ENCODE peak calls at places on chromosome 14, in seven cellular contexts. S, C, K, M, B, Y and T are unnamed samples.

GRCh38 chr14:52013984-52014600 is 24.7 kb downstream of the RTRAF start:
- DNase-seq in S (no peak), C (no peak), K (peak), M (no peak), B (no peak), Y (no peak), T (no peak)

GRCh38 chr14:45743884-45744283 is 490.9 kb upstream of the MIS18BP1 start:
- DNase-seq in S (no peak), C (no peak), K (no peak), M (no peak), B (no peak), Y (no peak), T (no peak)

GRCh38 chr14:48690349-48690748 is 895.8 kb downstream of the RPS29 start:
- DNase-seq in S (no peak), C (no peak), K (no peak), M (no peak), B (no peak), Y (no peak), T (no peak)

GRCh38 chr14:103961928-103962578 is 19.7 kb upstream of the RD3L start:
- DNase-seq in S (no peak), C (no peak), K (no peak), M (no peak), B (no peak), Y (peak), T (no peak)

GRCh38 chr14:53601409-53601808 is 355.2 kb downstream of the BMP4 start:
- DNase-seq in S (no peak), C (no peak), K (no peak), M (no peak), B (no peak), Y (peak), T (no peak)

GRCh38 chr14:20687362-20688166 is 1.0 kb upstream of the ANG start:
- DNase-seq in S (no peak), C (no peak), K (no peak), M (peak), B (no peak), Y (no peak), T (no peak)

GRCh38 chr14:39035336-39035735 is 67.7 kb downstream of the SEC23A start:
- DNase-seq in S (no peak), C (no peak), K (no peak), M (no peak), B (no peak), Y (no peak), T (no peak)

GRCh38 chr14:102737402-102738372 is 39.6 kb upstream of the TRAF3 start:
- DNase-seq in S (no peak), C (no peak), K (no peak), M (no peak), B (no peak), Y (no peak), T (no peak)

GRCh38 chr14:99157676-99158075 is 114.3 kb downstream of the BCL11B start:
- DNase-seq in S (no peak), C (no peak), K (no peak), M (no peak), B (no peak), Y (no peak), T (no peak)

GRCh38 chr14:56797003-56797568 is 13.2 kb downstream of the OTX2 start:
- DNase-seq in S (no peak), C (no peak), K (no peak), M (no peak), B (no peak), Y (no peak), T (no peak)

GRCh38 chr14:92473261-92473946 is 40.2 kb upstream of the RIN3 start:
- DNase-seq in S (peak), C (no peak), K (no peak), M (no peak), B (no peak), Y (peak), T (no peak)

GRCh38 chr14:91947196-91948184 is at the start of gene FBLN5:
- DNase-seq in S (peak), C (peak), K (peak), M (peak), B (peak), Y (peak), T (no peak)

GRCh38 chr14:54194501-54194900 is 202.3 kb upstream of the CDKN3 start:
- DNase-seq in S (no peak), C (no peak), K (no peak), M (no peak), B (no peak), Y (no peak), T (no peak)

GRCh38 chr14:22837750-22838538 is 1.6 kb downstream of the MMP14 start:
- DNase-seq in S (no peak), C (peak), K (no peak), M (peak), B (peak), Y (peak), T (no peak)

GRCh38 chr14:104317500-104317805 is 179.1 kb downstream of the KIF26A start:
- DNase-seq in S (no peak), C (no peak), K (no peak), M (no peak), B (peak), Y (no peak), T (no peak)

DNA sequence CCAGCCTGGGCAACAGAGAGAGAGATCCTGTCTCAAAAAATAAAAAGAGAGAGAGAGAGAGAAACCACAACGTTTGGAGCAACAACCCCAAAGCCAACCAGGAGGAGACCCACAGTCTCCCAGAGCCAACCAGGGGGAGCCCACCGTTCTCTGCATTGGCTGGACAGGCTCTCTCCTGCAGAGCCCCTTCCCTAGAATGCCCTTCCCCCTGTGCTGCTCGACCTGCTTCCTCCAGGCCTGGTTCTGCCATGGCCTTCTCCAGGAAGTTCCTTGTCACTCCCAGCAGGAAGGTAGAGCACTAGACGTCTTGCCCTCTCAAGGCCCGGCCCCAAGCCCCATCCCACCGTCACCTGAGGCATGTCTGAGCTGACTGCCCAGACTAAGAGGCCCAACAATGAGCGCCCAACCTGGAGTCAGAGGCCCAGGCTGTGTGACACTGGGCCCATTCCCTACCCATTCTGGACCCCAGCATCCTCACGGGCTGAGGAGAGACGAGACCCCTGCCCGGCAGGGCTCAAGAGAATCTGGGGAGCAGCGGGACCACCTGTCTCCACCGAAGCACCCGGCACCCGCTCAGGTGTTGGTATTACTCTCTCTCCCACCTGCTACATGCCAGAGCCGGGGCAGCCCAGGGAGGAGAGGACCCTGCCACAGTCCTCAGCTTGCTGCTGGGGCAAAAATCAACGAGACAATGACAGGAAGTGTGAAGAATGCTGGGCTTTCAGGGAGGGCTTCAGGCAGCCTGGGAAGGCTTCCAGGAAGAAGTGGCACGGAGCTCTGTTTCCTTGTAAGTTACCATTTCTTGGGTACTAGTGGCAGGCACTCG is 61.2 kb downstream of the DIO3 start:
- DNase-seq in S (no peak), C (no peak), K (no peak), M (no peak), B (no peak), Y (no peak), T (no peak)
- H3K27ac ChIP-seq in S (no peak), C (no peak), K (no peak), M (no peak), B (no peak), Y (no peak), T (no peak)

GRCh38 chr14:68401320-68401719 is 391.5 kb downstream of the ZFP36L1 start:
- DNase-seq in S (no peak), C (no peak), K (no peak), M (peak), B (no peak), Y (peak), T (no peak)

GRCh38 chr14:68401855-68402254 is 391.0 kb downstream of the ZFP36L1 start:
- DNase-seq in S (no peak), C (no peak), K (no peak), M (no peak), B (no peak), Y (no peak), T (no peak)

GRCh38 chr14:68397827-68398226 is 395.0 kb downstream of the ZFP36L1 start:
- DNase-seq in S (no peak), C (no peak), K (peak), M (peak), B (no peak), Y (no peak), T (no peak)

GRCh38 chr14:68397371-68397779 is 395.5 kb downstream of the ZFP36L1 start:
- DNase-seq in S (no peak), C (peak), K (no peak), M (peak), B (peak), Y (no peak), T (no peak)

GRCh38 chr14:68399971-68400370 is 392.9 kb downstream of the ZFP36L1 start:
- DNase-seq in S (no peak), C (no peak), K (no peak), M (no peak), B (no peak), Y (no peak), T (no peak)
- H3K27ac ChIP-seq in S (no peak), C (no peak), K (no peak), M (peak), B (peak), Y (no peak), T (peak)

GRCh38 chr14:95703341-95703740 is 10.6 kb downstream of the TCL1A start:
- DNase-seq in S (no peak), C (no peak), K (no peak), M (no peak), B (no peak), Y (no peak), T (no peak)

GRCh38 chr14:95707327-95707726 is 6.6 kb downstream of the TCL1A start:
- DNase-seq in S (no peak), C (no peak), K (no peak), M (no peak), B (no peak), Y (no peak), T (no peak)

GRCh38 chr14:95703805-95704204 is 10.1 kb downstream of the TCL1A start:
- DNase-seq in S (no peak), C (no peak), K (no peak), M (no peak), B (no peak), Y (no peak), T (no peak)

GRCh38 chr14:95701846-95702221 is 12.1 kb downstream of the TCL1A start:
- DNase-seq in S (no peak), C (no peak), K (no peak), M (peak), B (no peak), Y (no peak), T (no peak)

GRCh38 chr14:95705518-95705917 is 8.4 kb downstream of the TCL1A start:
- DNase-seq in S (no peak), C (no peak), K (no peak), M (no peak), B (no peak), Y (no peak), T (no peak)
- H3K27ac ChIP-seq in S (no peak), C (no peak), K (no peak), M (no peak), B (no peak), Y (no peak), T (no peak)

DNA sequence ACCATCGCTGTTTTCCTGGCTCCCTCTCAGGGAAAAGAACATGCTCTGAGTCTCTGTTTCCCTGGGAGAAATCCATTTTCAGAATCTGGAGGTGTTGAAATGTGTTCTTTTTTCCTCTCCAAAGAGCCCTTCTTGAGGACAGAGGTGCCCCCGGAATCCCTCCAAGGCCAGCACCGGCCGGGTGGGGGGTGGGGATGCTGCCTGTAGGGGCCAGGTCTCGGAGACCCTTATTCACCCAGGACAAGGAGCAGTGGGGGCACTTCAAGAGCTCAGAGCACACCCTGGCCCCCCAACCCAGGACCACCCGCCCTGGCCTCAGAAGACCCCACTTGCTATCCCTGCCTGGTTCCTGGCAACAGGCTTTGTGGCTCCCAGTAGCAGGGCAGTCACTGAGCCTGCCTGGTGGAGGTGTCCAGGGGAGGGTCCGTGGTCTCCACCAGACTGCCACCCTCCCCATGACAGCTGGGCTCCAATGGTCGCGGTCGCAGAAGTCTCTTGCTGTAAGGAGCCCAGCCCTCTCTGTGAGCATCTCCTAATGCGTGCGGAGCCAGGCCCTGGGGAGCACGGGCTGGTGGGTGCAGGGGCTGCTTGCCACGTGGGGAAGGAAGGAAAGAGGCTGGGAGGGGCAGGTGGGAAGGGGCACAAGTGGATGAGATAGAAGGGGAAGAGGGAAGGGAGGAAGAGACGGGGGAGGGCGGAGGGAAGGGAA is 13.2 kb upstream of the DIO3 start:
- DNase-seq in S (no peak), C (no peak), K (no peak), M (no peak), B (no peak), Y (no peak), T (no peak)
- H3K27ac ChIP-seq in S (no peak), C (no peak), K (no peak), M (no peak), B (no peak), Y (no peak), T (no peak)

GRCh38 chr14:90643982-90644510 is 172.2 kb downstream of the TTC7B start:
- DNase-seq in S (no peak), C (no peak), K (no peak), M (no peak), B (no peak), Y (no peak), T (no peak)

GRCh38 chr14:90647469-90647868 is 168.8 kb downstream of the TTC7B start:
- DNase-seq in S (no peak), C (no peak), K (no peak), M (no peak), B (no peak), Y (no peak), T (no peak)

GRCh38 chr14:90645842-90646443 is 170.3 kb downstream of the TTC7B start:
- DNase-seq in S (peak), C (no peak), K (no peak), M (peak), B (no peak), Y (peak), T (peak)

GRCh38 chr14:90642239-90642717 is 174.0 kb downstream of the TTC7B start:
- DNase-seq in S (peak), C (no peak), K (no peak), M (peak), B (no peak), Y (no peak), T (no peak)

GRCh38 chr14:90644882-90645281 is 171.3 kb downstream of the TTC7B start:
- DNase-seq in S (no peak), C (no peak), K (no peak), M (peak), B (no peak), Y (no peak), T (no peak)
- H3K27ac ChIP-seq in S (no peak), C (peak), K (no peak), M (peak), B (peak), Y (no peak), T (no peak)

GRCh38 chr14:30709201-30709600 is 87.1 kb downstream of the SCFD1 start:
- DNase-seq in S (no peak), C (no peak), K (no peak), M (no peak), B (no peak), Y (no peak), T (no peak)

GRCh38 chr14:30708157-30708556 is 86.0 kb downstream of the SCFD1 start:
- DNase-seq in S (no peak), C (no peak), K (no peak), M (no peak), B (no peak), Y (no peak), T (no peak)

GRCh38 chr14:30706704-30707103 is 84.6 kb downstream of the SCFD1 start:
- DNase-seq in S (no peak), C (no peak), K (no peak), M (no peak), B (no peak), Y (peak), T (no peak)

DNA sequence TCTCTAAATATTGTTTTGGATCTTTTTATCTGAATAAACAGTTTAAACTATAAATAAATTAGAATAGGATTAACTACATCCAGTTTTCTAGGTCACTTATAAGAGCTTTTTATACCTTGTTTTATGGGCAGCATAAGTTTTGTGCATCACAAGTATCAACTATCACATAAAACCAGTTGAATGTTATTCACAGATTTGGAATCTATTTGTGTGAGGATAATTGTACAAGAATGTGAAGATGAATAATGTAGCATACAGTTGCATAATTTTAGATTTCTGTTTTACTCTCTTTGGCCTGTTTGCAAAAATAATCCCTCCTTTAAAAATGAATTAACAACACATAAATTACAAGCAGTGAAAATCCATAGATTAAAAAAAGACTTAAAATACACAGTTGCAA is 88.8 kb downstream of the SCFD1 start:
- DNase-seq in S (no peak), C (no peak), K (no peak), M (no peak), B (no peak), Y (peak), T (no peak)
- H3K27ac ChIP-seq in S (no peak), C (no peak), K (no peak), M (no peak), B (no peak), Y (no peak), T (no peak)

DNA sequence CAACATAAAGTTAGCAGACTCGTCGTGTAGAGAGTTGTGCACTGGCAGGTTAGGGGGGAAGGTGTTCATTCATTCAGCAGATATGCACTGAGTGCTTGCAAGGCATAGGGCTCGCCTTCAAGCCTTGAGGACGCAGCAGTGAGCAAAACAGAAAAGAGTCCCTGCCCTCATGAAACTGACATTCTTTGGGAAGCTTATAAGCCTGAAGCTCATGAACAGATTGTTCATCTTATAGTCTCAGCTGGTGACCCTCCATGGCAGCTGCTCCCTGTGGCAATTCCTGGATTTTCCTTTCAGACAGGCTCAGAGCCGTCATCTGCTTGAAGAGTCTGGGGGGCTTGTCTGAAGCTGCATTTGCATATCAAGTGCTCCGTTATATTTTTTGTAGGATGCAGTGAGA is 148.4 kb downstream of the PRKCH start:
- DNase-seq in S (no peak), C (no peak), K (no peak), M (no peak), B (no peak), Y (no peak), T (no peak)
- H3K27ac ChIP-seq in S (peak), C (peak), K (peak), M (peak), B (no peak), Y (no peak), T (no peak)